ENCODE peak calls at places on chromosomes 1 and 21, in four cellular contexts. A is tibial nerve, T is neural crest cell, U is hepatocyte. B is an unnamed sample.

GRCh38 chr1:162018418-162018817 is 5.3 kb downstream of the OLFML2B start:
- DNase-seq in A (no peak), T (no peak), U (no peak), B (no peak)

GRCh38 chr1:107935396-107936064 is 29.4 kb downstream of the VAV3 start:
- DNase-seq in A (no peak), T (no peak), U (no peak), B (no peak)

GRCh38 chr1:167297222-167298214 is 76.8 kb downstream of the POU2F1 start:
- DNase-seq in A (no peak), T (no peak), U (peak), B (no peak)

GRCh38 chr1:211870156-211870555 is 39.6 kb upstream of the LPGAT1 start:
- DNase-seq in A (no peak), T (no peak), U (no peak), B (no peak)

GRCh38 chr1:1619917-1620361 is 4.6 kb downstream of the MIB2 start:
- DNase-seq in A (no peak), T (no peak), U (no peak), B (peak)

GRCh38 chr1:71044833-71045232 is 2.8 kb downstream of the PTGER3 start:
- DNase-seq in A (no peak), T (no peak), U (no peak), B (no peak)

GRCh38 chr21:33760641-33761103 is 118.4 kb downstream of the ITSN1 start:
- DNase-seq in A (no peak), T (no peak), U (no peak), B (no peak)

GRCh38 chr1:30473920-30474817 is 249.2 kb downstream of the MATN1 start:
- DNase-seq in A (no peak), T (no peak), U (no peak), B (no peak)

GRCh38 chr1:2127181-2128145 is 67.1 kb downstream of the FAAP20 start:
- DNase-seq in A (no peak), T (no peak), U (no peak), B (no peak)

GRCh38 chr21:33069994-33070811 is at the start of gene OLIG1:
- DNase-seq in A (no peak), T (peak), U (peak), B (peak)

GRCh38 chr1:41566969-41567368 is 82.5 kb upstream of the EDN2 start:
- DNase-seq in A (no peak), T (no peak), U (no peak), B (no peak)

GRCh38 chr1:212179394-212180076 is 105.7 kb upstream of the PPP2R5A start:
- DNase-seq in A (no peak), T (no peak), U (peak), B (no peak)

GRCh38 chr1:40344597-40344996 is 27.5 kb upstream of the COL9A2 start:
- DNase-seq in A (peak), T (no peak), U (peak), B (no peak)

DNA sequence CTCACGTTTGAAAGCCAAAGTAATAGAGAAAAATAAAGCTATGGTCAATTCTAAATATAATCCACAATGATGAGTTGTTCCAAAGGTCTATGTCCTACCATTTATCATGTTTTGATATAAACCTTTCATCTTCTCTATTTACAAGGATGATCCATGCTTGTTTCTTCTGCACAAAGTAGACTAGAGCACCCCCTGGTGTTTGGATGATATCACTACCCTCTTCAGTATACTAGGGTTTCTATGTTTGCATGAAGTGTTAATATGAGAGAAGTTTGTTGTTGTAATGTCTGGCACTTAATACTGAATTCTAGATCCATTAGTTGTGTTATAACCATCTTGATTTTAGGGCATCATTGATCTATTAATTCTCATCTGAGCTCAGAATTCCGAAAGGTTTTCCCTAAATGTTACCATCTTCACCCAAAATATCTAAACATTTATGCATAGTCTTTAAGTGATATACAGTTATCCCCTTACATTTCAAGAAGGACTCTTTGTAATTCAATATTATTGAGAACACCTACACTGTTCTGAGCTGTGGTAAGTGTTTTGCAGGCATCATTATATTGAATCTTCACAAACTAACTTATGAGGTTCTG is 21.1 kb downstream of the CLDN8 start:
- DNase-seq in A (no peak), T (peak), U (peak), B (peak)
- TF ChIP-seq CTCF in A (peak), T (peak), U (peak), B (peak)

GRCh38 chr1:234111458-234112142 is 207.1 kb downstream of the SLC35F3 start:
- DNase-seq in A (no peak), T (peak), U (peak), B (peak)
- TF ChIP-seq CTCF in A (no peak), T (peak), U (peak), B (peak)

DNA sequence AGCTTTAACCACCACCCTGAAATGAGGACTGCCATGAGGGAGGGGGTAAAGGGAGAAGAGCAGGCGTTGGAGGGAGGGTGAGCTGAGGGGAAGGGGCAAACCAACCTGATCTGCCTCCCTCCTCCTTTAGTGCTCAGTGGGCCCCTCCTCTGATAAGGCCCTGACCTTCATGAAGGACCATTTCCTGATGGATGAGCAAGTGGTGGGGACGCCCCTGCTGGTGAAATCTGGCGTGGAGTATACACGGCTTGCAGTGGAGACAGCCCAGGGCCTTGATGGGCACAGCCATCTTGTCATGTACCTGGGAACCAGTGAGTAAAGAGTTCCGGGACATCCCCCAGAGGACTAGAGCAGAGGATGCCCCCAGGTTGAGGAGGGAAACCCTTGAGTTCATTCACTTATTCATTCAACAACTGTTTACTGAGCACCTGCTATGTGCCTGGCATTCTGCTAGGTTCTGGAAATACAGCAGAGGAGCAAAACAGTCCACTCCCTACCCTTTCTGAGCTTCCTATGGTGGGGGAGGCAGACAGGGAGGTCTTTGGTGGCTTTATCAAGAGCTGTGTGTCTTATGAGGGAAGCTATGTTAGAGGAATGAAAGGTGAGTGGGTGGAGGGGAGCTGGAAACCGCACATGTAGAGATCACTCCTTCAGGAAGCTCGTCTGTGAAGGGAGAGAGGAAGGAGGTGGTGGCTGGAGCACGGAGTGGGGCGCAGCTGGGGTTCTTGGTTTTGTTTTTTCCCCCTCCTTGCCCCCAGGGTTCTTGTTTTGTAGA is 19.5 kb downstream of the SEMA4A start:
- DNase-seq in A (no peak), T (no peak), U (no peak), B (no peak)
- TF ChIP-seq CTCF in A (no peak), T (no peak), U (no peak), B (no peak)

GRCh38 chr1:91948501-91949355 is 473 bp upstream of the BRDT start:
- DNase-seq in A (no peak), T (no peak), U (no peak), B (no peak)

GRCh38 chr1:91949356-91949699 is at the start of gene BRDT:
- DNase-seq in A (no peak), T (no peak), U (no peak), B (no peak)

GRCh38 chr1:91948097-91948496 is 1.1 kb upstream of the BRDT start:
- DNase-seq in A (no peak), T (no peak), U (no peak), B (no peak)

GRCh38 chr1:91952187-91952586 is 3.0 kb downstream of the BRDT start:
- DNase-seq in A (no peak), T (no peak), U (no peak), B (no peak)
- TF ChIP-seq CTCF in A (no peak), T (no peak), U (no peak), B (no peak)

GRCh38 chr1:39317910-39318633 is 113.6 kb downstream of the MACF1 start:
- DNase-seq in A (no peak), T (no peak), U (no peak), B (no peak)

GRCh38 chr1:39321979-39322378 is 117.5 kb downstream of the MACF1 start:
- DNase-seq in A (no peak), T (no peak), U (no peak), B (no peak)

GRCh38 chr1:39326836-39327235 is 122.3 kb downstream of the MACF1 start:
- DNase-seq in A (no peak), T (no peak), U (no peak), B (no peak)

GRCh38 chr1:39317111-39317510 is 112.6 kb downstream of the MACF1 start:
- DNase-seq in A (no peak), T (no peak), U (no peak), B (no peak)

DNA sequence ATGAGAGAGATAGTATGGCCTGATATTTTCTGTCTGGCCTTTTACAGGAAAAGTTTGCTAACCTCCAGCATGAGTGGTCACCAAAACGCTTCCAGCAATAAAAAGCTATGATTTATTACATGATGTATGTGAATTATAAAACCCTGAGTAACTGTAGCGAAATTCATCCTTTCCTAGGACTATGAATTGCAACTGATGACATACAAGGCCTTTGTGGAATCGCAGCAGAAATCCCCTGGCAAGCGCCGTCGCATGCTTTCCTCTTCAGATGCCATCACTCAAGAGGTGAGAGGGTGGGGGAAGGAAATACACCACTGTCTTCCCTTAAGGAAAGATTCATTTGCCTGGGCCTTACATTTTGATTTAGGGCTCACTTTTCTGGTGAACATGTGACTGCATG is 117.9 kb downstream of the MACF1 start:
- DNase-seq in A (no peak), T (no peak), U (no peak), B (no peak)
- TF ChIP-seq CTCF in A (no peak), T (no peak), U (no peak), B (no peak)

GRCh38 chr21:31786164-31786920 is 54.4 kb upstream of the SCAF4 start:
- DNase-seq in A (no peak), T (no peak), U (no peak), B (no peak)

GRCh38 chr21:31777857-31778256 is 45.9 kb upstream of the SCAF4 start:
- DNase-seq in A (no peak), T (no peak), U (no peak), B (no peak)

GRCh38 chr21:31781737-31782136 is 49.8 kb upstream of the SCAF4 start:
- DNase-seq in A (peak), T (no peak), U (peak), B (no peak)

GRCh38 chr21:31780944-31781343 is 49.0 kb upstream of the SCAF4 start:
- DNase-seq in A (no peak), T (no peak), U (peak), B (no peak)
- TF ChIP-seq CTCF in A (no peak), T (peak), U (peak), B (no peak)

GRCh38 chr21:19507682-19508260 is 1104.2 kb upstream of the TMPRSS15 start:
- DNase-seq in A (no peak), T (no peak), U (peak), B (no peak)
- TF ChIP-seq CTCF in A (no peak), T (peak), U (peak), B (peak)

GRCh38 chr1:55868026-55868425 is 652.9 kb upstream of the USP24 start:
- DNase-seq in A (no peak), T (no peak), U (no peak), B (no peak)
- TF ChIP-seq CTCF in A (no peak), T (no peak), U (peak), B (no peak)

DNA sequence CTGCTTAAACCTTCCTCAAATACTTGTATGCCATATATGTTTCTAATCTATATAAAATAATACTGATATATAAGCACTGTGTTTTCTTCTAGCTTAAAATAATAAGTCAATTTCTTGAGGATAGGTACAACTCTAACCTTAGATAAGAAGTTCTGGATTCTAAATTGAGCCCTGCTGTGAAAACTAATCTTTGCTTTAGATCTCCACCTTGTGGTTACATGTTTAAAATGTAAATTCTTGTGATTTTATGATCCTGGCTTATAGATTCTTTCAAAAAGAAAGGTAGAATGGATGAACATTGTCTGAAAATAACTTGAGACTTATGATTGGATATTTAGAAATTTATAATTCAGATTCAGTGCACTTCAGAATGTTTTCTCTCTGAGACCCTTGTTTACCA is 38.9 kb upstream of the HMCN1 start:
- DNase-seq in A (no peak), T (no peak), U (no peak), B (no peak)
- TF ChIP-seq CTCF in A (no peak), T (peak), U (peak), B (no peak)

B was measured in nephron progenitor cell.